ENCODE peak calls at places on chromosome 19, in ten cellular contexts. O, U, D, G, S, J, K, H, Q and I are unnamed samples.
A peak's percentile ranks its signal among the peaks of the same experiment; 100 is the strongest.

GRCh38 chr19:50205681-50206138 is 2.3 kb downstream of the MYH14 start:
- DNase-seq in O (no peak), U (no peak), D (no peak), G (no peak), S (peak; percentile 73), J (no peak), K (no peak), H (no peak), Q (no peak), I (peak; percentile 66)

GRCh38 chr19:55316646-55317045 is 8.5 kb downstream of the TMEM150B start:
- DNase-seq in O (no peak), U (no peak), D (no peak), G (no peak), S (no peak), J (no peak), K (no peak), H (no peak), Q (no peak), I (no peak)

GRCh38 chr19:2477732-2478191 is 1.8 kb downstream of the GADD45B start:
- DNase-seq in O (peak; percentile 40), U (peak; percentile 70), D (no peak), G (peak; percentile 57), S (peak; percentile 25), J (peak; percentile 40), K (peak; percentile 45), H (peak; percentile 36), Q (no peak), I (peak; percentile 41)

GRCh38 chr19:14479985-14480694 is 5.0 kb upstream of the PTGER1 start:
- DNase-seq in O (peak; percentile 88), U (peak; percentile 76), D (no peak), G (peak; percentile 75), S (no peak), J (no peak), K (peak; percentile 75), H (no peak), Q (no peak), I (no peak)

GRCh38 chr19:10525636-10526035 is 8.4 kb upstream of the S1PR5 start:
- DNase-seq in O (no peak), U (no peak), D (no peak), G (no peak), S (no peak), J (no peak), K (no peak), H (no peak), Q (no peak), I (no peak)

GRCh38 chr19:7506385-7507328 is 9.2 kb upstream of the ZNF358 start:
- DNase-seq in O (peak; percentile 87), U (peak; percentile 90), D (peak; percentile 90), G (peak; percentile 66), S (peak; percentile 95), J (no peak), K (peak; percentile 77), H (no peak), Q (no peak), I (peak; percentile 93)

GRCh38 chr19:3231288-3231687 is 6.8 kb downstream of the CELF5 start:
- DNase-seq in O (no peak), U (no peak), D (no peak), G (no peak), S (no peak), J (no peak), K (no peak), H (no peak), Q (no peak), I (no peak)

GRCh38 chr19:6489278-6490061 is 7.9 kb upstream of the DENND1C start:
- DNase-seq in O (peak; percentile 24), U (no peak), D (no peak), G (no peak), S (no peak), J (no peak), K (no peak), H (no peak), Q (no peak), I (no peak)

GRCh38 chr19:48713041-48713863 is 6.3 kb downstream of the MAMSTR start:
- DNase-seq in O (peak; percentile 66), U (no peak), D (no peak), G (no peak), S (no peak), J (no peak), K (no peak), H (no peak), Q (no peak), I (no peak)

GRCh38 chr19:2548966-2549365 is 73.0 kb downstream of the GADD45B start:
- DNase-seq in O (no peak), U (no peak), D (no peak), G (no peak), S (no peak), J (no peak), K (no peak), H (no peak), Q (no peak), I (no peak)

GRCh38 chr19:29681422-29682235 is 16.4 kb downstream of the PLEKHF1 start:
- DNase-seq in O (no peak), U (no peak), D (no peak), G (peak; percentile 77), S (peak; percentile 48), J (no peak), K (no peak), H (peak; percentile 27), Q (no peak), I (no peak)

GRCh38 chr19:9054207-9054606 is 32.7 kb upstream of the OR1M1 start:
- DNase-seq in O (no peak), U (no peak), D (no peak), G (no peak), S (no peak), J (no peak), K (no peak), H (no peak), Q (no peak), I (no peak)

GRCh38 chr19:2089001-2089711 is 7.0 kb downstream of the MOB3A start:
- DNase-seq in O (no peak), U (no peak), D (no peak), G (no peak), S (no peak), J (no peak), K (no peak), H (no peak), Q (no peak), I (no peak)

GRCh38 chr19:55082023-55082851 is 6.6 kb downstream of the EPS8L1 start:
- DNase-seq in O (no peak), U (peak; percentile 72), D (peak; percentile 89), G (peak; percentile 57), S (no peak), J (no peak), K (peak; percentile 71), H (no peak), Q (no peak), I (no peak)

GRCh38 chr19:43476606-43477005 is 11.2 kb upstream of the LYPD3 start:
- DNase-seq in O (no peak), U (no peak), D (peak; percentile 41), G (peak; percentile 83), S (no peak), J (no peak), K (no peak), H (no peak), Q (peak; percentile 51), I (no peak)

GRCh38 chr19:12555456-12555930 is 4.2 kb upstream of the ZNF564 start:
- DNase-seq in O (no peak), U (no peak), D (no peak), G (no peak), S (no peak), J (no peak), K (peak; percentile 8), H (no peak), Q (no peak), I (no peak)

GRCh38 chr19:4713384-4713951 is 10.2 kb downstream of the DPP9 start:
- DNase-seq in O (no peak), U (peak; percentile 90), D (peak; percentile 98), G (peak; percentile 94), S (peak; percentile 92), J (peak; percentile 87), K (no peak), H (no peak), Q (peak; percentile 33), I (peak; percentile 61)

GRCh38 chr19:18419699-18420460 is 682 bp downstream of the SSBP4 start:
- DNase-seq in O (peak; percentile 71), U (peak; percentile 66), D (no peak), G (no peak), S (no peak), J (peak; percentile 59), K (peak; percentile 66), H (peak; percentile 23), Q (no peak), I (no peak)

GRCh38 chr19:51546107-51546649 is 14.7 kb upstream of the SIGLEC6 start:
- DNase-seq in O (no peak), U (no peak), D (no peak), G (no peak), S (no peak), J (no peak), K (no peak), H (no peak), Q (no peak), I (no peak)

GRCh38 chr19:46862504-46862835 is 1.7 kb downstream of the ARHGAP35 start:
- DNase-seq in O (no peak), U (no peak), D (no peak), G (peak; percentile 17), S (no peak), J (peak; percentile 11), K (no peak), H (no peak), Q (no peak), I (no peak)

GRCh38 chr19:7916137-7916907 is 1.7 kb downstream of the TGFBR3L start:
- DNase-seq in O (no peak), U (peak; percentile 63), D (no peak), G (peak; percentile 56), S (no peak), J (no peak), K (peak; percentile 80), H (no peak), Q (no peak), I (no peak)

GRCh38 chr19:48578891-48579290 is 26.9 kb downstream of the SULT2B1 start:
- DNase-seq in O (no peak), U (no peak), D (no peak), G (no peak), S (no peak), J (no peak), K (no peak), H (no peak), Q (no peak), I (no peak)

GRCh38 chr19:31289381-31289880 is 59.8 kb downstream of the TSHZ3 start:
- DNase-seq in O (no peak), U (no peak), D (no peak), G (no peak), S (no peak), J (no peak), K (no peak), H (no peak), Q (no peak), I (no peak)

GRCh38 chr19:9075064-9075964 is 11.5 kb upstream of the OR1M1 start:
- DNase-seq in O (peak; percentile 82), U (peak; percentile 81), D (peak; percentile 93), G (peak; percentile 70), S (peak; percentile 91), J (peak; percentile 96), K (no peak), H (peak; percentile 40), Q (peak; percentile 65), I (peak; percentile 54)

GRCh38 chr19:13597625-13598024 is 91.3 kb upstream of the CACNA1A start:
- DNase-seq in O (peak; percentile 84), U (no peak), D (peak; percentile 79), G (peak; percentile 93), S (peak; percentile 39), J (peak; percentile 33), K (peak; percentile 54), H (peak; percentile 1), Q (peak; percentile 17), I (peak; percentile 51)

GRCh38 chr19:3494559-3494958 is 5.9 kb downstream of the DOHH start:
- DNase-seq in O (peak; percentile 25), U (no peak), D (no peak), G (no peak), S (no peak), J (no peak), K (peak; percentile 57), H (no peak), Q (no peak), I (no peak)

GRCh38 chr19:1235625-1236538 is 1.9 kb downstream of the CBARP start:
- DNase-seq in O (no peak), U (no peak), D (peak; percentile 91), G (no peak), S (no peak), J (no peak), K (no peak), H (peak; percentile 40), Q (no peak), I (no peak)

GRCh38 chr19:1748115-1748702 is 5.1 kb upstream of the ONECUT3 start:
- DNase-seq in O (peak; percentile 71), U (no peak), D (peak; percentile 89), G (no peak), S (peak; percentile 40), J (no peak), K (no peak), H (no peak), Q (no peak), I (no peak)